ENCODE peak calls at places on chromosomes 16 and 17, in seven cellular contexts. R is stimulated activated CD4-positive, alpha-beta T cell treated with anti-CD3 and anti-CD28 coated beads, TNF-alpha, amount 100 ng/mL, for 1 hour; X is CD4-positive, alpha-beta T cell; B is NCI-H524; Z is posterior cingulate gyrus; Y is stimulated activated naive CD4-positive, alpha-beta T cell; G is lower lobe of right lung. N is an unnamed sample.

GRCh38 chr16:77794586-77794985 is 6.2 kb downstream of the VAT1L start:
- DNase-seq in R (no peak), X (no peak), B (no peak), Z (no peak), Y (no peak), G (no peak), N (no peak)

GRCh38 chr17:10127819-10128375 is 70.5 kb downstream of the GAS7 start:
- DNase-seq in R (no peak), X (no peak), B (peak; percentile 85), Z (no peak), Y (no peak), G (peak; percentile 79), N (no peak)

GRCh38 chr16:23500212-23500865 is 10.0 kb downstream of the GGA2 start:
- DNase-seq in R (no peak), X (no peak), B (no peak), Z (no peak), Y (no peak), G (peak; percentile 58), N (no peak)

GRCh38 chr16:10988164-10988803 is 43.9 kb downstream of the CLEC16A start:
- DNase-seq in R (no peak), X (peak; percentile 32), B (no peak), Z (no peak), Y (no peak), G (peak; percentile 51), N (no peak)

GRCh38 chr16:2250652-2251280 is 621 bp downstream of the ECI1 start:
- DNase-seq in R (no peak), X (peak; percentile 29), B (peak; percentile 58), Z (no peak), Y (peak; percentile 45), G (no peak), N (peak; percentile 20)

GRCh38 chr17:75854881-75855309 is 240 bp downstream of the WBP2 start:
- DNase-seq in R (no peak), X (no peak), B (no peak), Z (no peak), Y (no peak), G (peak; percentile 74), N (no peak)

GRCh38 chr16:78106659-78107058 is 7.2 kb downstream of the WWOX start:
- DNase-seq in R (no peak), X (no peak), B (no peak), Z (no peak), Y (no peak), G (no peak), N (no peak)

GRCh38 chr17:44001461-44001920 is 2.9 kb upstream of the NAGS start:
- DNase-seq in R (no peak), X (no peak), B (no peak), Z (no peak), Y (no peak), G (no peak), N (no peak)

GRCh38 chr16:87297918-87298631 is 19.1 kb downstream of the C16orf95 start:
- DNase-seq in R (no peak), X (peak; percentile 27), B (peak; percentile 50), Z (no peak), Y (peak; percentile 8), G (no peak), N (peak; percentile 16)

GRCh38 chr16:67773099-67773498 is 33.3 kb downstream of the RANBP10 start:
- DNase-seq in R (no peak), X (no peak), B (no peak), Z (no peak), Y (no peak), G (no peak), N (no peak)

GRCh38 chr17:73592531-73592961 is 51.7 kb downstream of the SDK2 start:
- DNase-seq in R (no peak), X (peak; percentile 17), B (peak; percentile 77), Z (no peak), Y (peak; percentile 8), G (no peak), N (peak; percentile 7)

GRCh38 chr17:32755045-32755805 is 121.7 kb downstream of the MYO1D start:
- DNase-seq in R (no peak), X (no peak), B (peak; percentile 81), Z (no peak), Y (peak; percentile 61), G (no peak), N (no peak)

GRCh38 chr16:66222756-66223155 is 143.7 kb upstream of the CDH5 start:
- DNase-seq in R (no peak), X (no peak), B (no peak), Z (no peak), Y (no peak), G (no peak), N (no peak)

GRCh38 chr16:20901441-20902112 is 1.0 kb downstream of the LYRM1 start:
- DNase-seq in R (no peak), X (no peak), B (peak; percentile 16), Z (no peak), Y (no peak), G (peak; percentile 80), N (peak; percentile 13)

GRCh38 chr16:75012380-75013081 is 13.7 kb downstream of the ZNRF1 start:
- DNase-seq in R (no peak), X (no peak), B (no peak), Z (no peak), Y (no peak), G (no peak), N (no peak)

GRCh38 chr17:9162275-9162985 is 141.1 kb downstream of the NTN1 start:
- DNase-seq in R (no peak), X (no peak), B (no peak), Z (no peak), Y (no peak), G (no peak), N (no peak)

GRCh38 chr17:17406225-17406624 is 70.6 kb upstream of the MED9 start:
- DNase-seq in R (no peak), X (no peak), B (no peak), Z (no peak), Y (no peak), G (no peak), N (no peak)

GRCh38 chr17:76523084-76524037 is 14.1 kb downstream of the CYGB start:
- DNase-seq in R (peak; percentile 57), X (peak; percentile 77), B (peak; percentile 84), Z (no peak), Y (peak; percentile 77), G (peak; percentile 86), N (peak; percentile 65)

GRCh38 chr16:79316004-79316458 is 284.5 kb downstream of the MAF start:
- DNase-seq in R (no peak), X (no peak), B (no peak), Z (no peak), Y (no peak), G (no peak), N (no peak)

GRCh38 chr16:86834451-86835035 is 256.2 kb downstream of the FOXL1 start:
- DNase-seq in R (no peak), X (no peak), B (peak; percentile 21), Z (no peak), Y (no peak), G (no peak), N (no peak)

GRCh38 chr16:588639-588888 is 1.3 kb upstream of the RAB40C start:
- DNase-seq in R (no peak), X (peak; percentile 61), B (peak; percentile 45), Z (no peak), Y (no peak), G (peak; percentile 79), N (peak; percentile 67)

GRCh38 chr16:88339926-88340754 is 42.6 kb upstream of the ZNF469 start:
- DNase-seq in R (no peak), X (no peak), B (no peak), Z (no peak), Y (no peak), G (no peak), N (no peak)

GRCh38 chr17:31475378-31476162 is 84.1 kb downstream of the RAB11FIP4 start:
- DNase-seq in R (no peak), X (no peak), B (no peak), Z (no peak), Y (no peak), G (no peak), N (no peak)

GRCh38 chr17:59785091-59785799 is 77.8 kb downstream of the VMP1 start:
- DNase-seq in R (no peak), X (no peak), B (no peak), Z (no peak), Y (no peak), G (no peak), N (no peak)

GRCh38 chr16:81711609-81712329 is 67.3 kb upstream of the PLCG2 start:
- DNase-seq in R (no peak), X (no peak), B (no peak), Z (no peak), Y (no peak), G (no peak), N (no peak)

GRCh38 chr16:1530883-1531637 is 2.4 kb upstream of the TMEM204 start:
- DNase-seq in R (no peak), X (no peak), B (no peak), Z (no peak), Y (no peak), G (no peak), N (no peak)

GRCh38 chr17:38444151-38444550 is 15.9 kb downstream of the ARHGAP23 start:
- DNase-seq in R (no peak), X (peak; percentile 52), B (peak; percentile 77), Z (peak; percentile 60), Y (peak; percentile 32), G (peak; percentile 76), N (peak; percentile 39)

GRCh38 chr17:75536401-75536800 is 10.9 kb downstream of the LLGL2 start:
- DNase-seq in R (no peak), X (no peak), B (no peak), Z (no peak), Y (no peak), G (peak; percentile 48), N (no peak)

GRCh38 chr16:31273187-31273586 is 13.4 kb downstream of the ITGAM start:
- DNase-seq in R (no peak), X (no peak), B (no peak), Z (no peak), Y (no peak), G (no peak), N (no peak)